ENCODE peak calls at places on chromosomes 6 and 20, in nine cellular contexts. One of them, this sample, is unnamed.

GRCh38 chr6:678515-678914 is 14.4 kb downstream of the EXOC2 start:
- DNase-seq in CD4-positive, CD25-positive, alpha-beta regulatory T cell: no peak
- DNase-seq in NCI-H345: no peak
- DNase-seq in omental fat pad: no peak
- DNase-seq in cardiac muscle cell: no peak
- DNase-seq in effector CD8-positive, alpha-beta T cell: no peak
- DNase-seq in iPS DF 6.9: no peak
- DNase-seq in NCI-H1092: no peak
- DNase-seq in BJ: no peak
- DNase-seq in this sample: no peak

GRCh38 chr6:134416501-134417154 is 98.7 kb upstream of the SGK1 start:
- DNase-seq in CD4-positive, CD25-positive, alpha-beta regulatory T cell: no peak
- DNase-seq in NCI-H345: no peak
- DNase-seq in omental fat pad: no peak
- DNase-seq in cardiac muscle cell: peak
- DNase-seq in effector CD8-positive, alpha-beta T cell: no peak
- DNase-seq in iPS DF 6.9: no peak
- DNase-seq in NCI-H1092: no peak
- DNase-seq in BJ: peak
- DNase-seq in this sample: no peak

GRCh38 chr6:43939281-43940070 is 169.5 kb downstream of the VEGFA start:
- DNase-seq in CD4-positive, CD25-positive, alpha-beta regulatory T cell: no peak
- DNase-seq in NCI-H345: no peak
- DNase-seq in omental fat pad: no peak
- DNase-seq in cardiac muscle cell: no peak
- DNase-seq in effector CD8-positive, alpha-beta T cell: no peak
- DNase-seq in iPS DF 6.9: no peak
- DNase-seq in NCI-H1092: no peak
- DNase-seq in BJ: no peak
- DNase-seq in this sample: no peak

GRCh38 chr20:38125157-38126056 is 39.7 kb downstream of the TGM2 start:
- DNase-seq in CD4-positive, CD25-positive, alpha-beta regulatory T cell: no peak
- DNase-seq in NCI-H345: peak
- DNase-seq in omental fat pad: peak
- DNase-seq in cardiac muscle cell: peak
- DNase-seq in effector CD8-positive, alpha-beta T cell: no peak
- DNase-seq in iPS DF 6.9: no peak
- DNase-seq in NCI-H1092: peak
- DNase-seq in BJ: no peak
- DNase-seq in this sample: peak

GRCh38 chr6:163369628-163370365 is 44.7 kb upstream of the QKI start:
- DNase-seq in CD4-positive, CD25-positive, alpha-beta regulatory T cell: no peak
- DNase-seq in NCI-H345: no peak
- DNase-seq in omental fat pad: no peak
- DNase-seq in cardiac muscle cell: no peak
- DNase-seq in effector CD8-positive, alpha-beta T cell: no peak
- DNase-seq in iPS DF 6.9: no peak
- DNase-seq in NCI-H1092: no peak
- DNase-seq in BJ: no peak
- DNase-seq in this sample: no peak

GRCh38 chr6:110547266-110547964 is 71.0 kb upstream of the SLC22A16 start:
- DNase-seq in CD4-positive, CD25-positive, alpha-beta regulatory T cell: no peak
- DNase-seq in NCI-H345: no peak
- DNase-seq in omental fat pad: no peak
- DNase-seq in cardiac muscle cell: no peak
- DNase-seq in effector CD8-positive, alpha-beta T cell: no peak
- DNase-seq in iPS DF 6.9: no peak
- DNase-seq in NCI-H1092: no peak
- DNase-seq in BJ: no peak
- DNase-seq in this sample: no peak

GRCh38 chr20:24378651-24379050 is 90.8 kb upstream of the SYNDIG1 start:
- DNase-seq in CD4-positive, CD25-positive, alpha-beta regulatory T cell: no peak
- DNase-seq in NCI-H345: no peak
- DNase-seq in omental fat pad: no peak
- DNase-seq in cardiac muscle cell: no peak
- DNase-seq in effector CD8-positive, alpha-beta T cell: no peak
- DNase-seq in iPS DF 6.9: no peak
- DNase-seq in NCI-H1092: no peak
- DNase-seq in BJ: no peak
- DNase-seq in this sample: no peak

GRCh38 chr6:111087106-111087835 is at the start of gene SLC16A10:
- DNase-seq in CD4-positive, CD25-positive, alpha-beta regulatory T cell: peak
- DNase-seq in NCI-H345: peak
- DNase-seq in omental fat pad: peak
- DNase-seq in cardiac muscle cell: peak
- DNase-seq in effector CD8-positive, alpha-beta T cell: peak
- DNase-seq in iPS DF 6.9: no peak
- DNase-seq in NCI-H1092: peak
- DNase-seq in BJ: no peak
- DNase-seq in this sample: peak

GRCh38 chr6:157198425-157199279 is 124.7 kb downstream of the TMEM242 start:
- DNase-seq in CD4-positive, CD25-positive, alpha-beta regulatory T cell: no peak
- DNase-seq in NCI-H345: peak
- DNase-seq in omental fat pad: no peak
- DNase-seq in cardiac muscle cell: peak
- DNase-seq in effector CD8-positive, alpha-beta T cell: no peak
- DNase-seq in iPS DF 6.9: no peak
- DNase-seq in NCI-H1092: peak
- DNase-seq in BJ: no peak
- DNase-seq in this sample: peak

GRCh38 chr6:22383016-22383415 is 86.2 kb upstream of the PRL start:
- DNase-seq in CD4-positive, CD25-positive, alpha-beta regulatory T cell: no peak
- DNase-seq in NCI-H345: no peak
- DNase-seq in omental fat pad: no peak
- DNase-seq in cardiac muscle cell: no peak
- DNase-seq in effector CD8-positive, alpha-beta T cell: no peak
- DNase-seq in iPS DF 6.9: no peak
- DNase-seq in NCI-H1092: no peak
- DNase-seq in BJ: no peak
- DNase-seq in this sample: no peak

GRCh38 chr6:3311798-3312197 is 53.1 kb downstream of the PSMG4 start:
- DNase-seq in CD4-positive, CD25-positive, alpha-beta regulatory T cell: no peak
- DNase-seq in NCI-H345: no peak
- DNase-seq in omental fat pad: no peak
- DNase-seq in cardiac muscle cell: no peak
- DNase-seq in effector CD8-positive, alpha-beta T cell: no peak
- DNase-seq in iPS DF 6.9: no peak
- DNase-seq in NCI-H1092: no peak
- DNase-seq in BJ: no peak
- DNase-seq in this sample: no peak

GRCh38 chr6:108360919-108361311 is 66.1 kb downstream of the AFG1L start:
- DNase-seq in CD4-positive, CD25-positive, alpha-beta regulatory T cell: no peak
- DNase-seq in NCI-H345: no peak
- DNase-seq in omental fat pad: no peak
- DNase-seq in cardiac muscle cell: no peak
- DNase-seq in effector CD8-positive, alpha-beta T cell: no peak
- DNase-seq in iPS DF 6.9: no peak
- DNase-seq in NCI-H1092: no peak
- DNase-seq in BJ: no peak
- DNase-seq in this sample: no peak

GRCh38 chr6:83847179-83847578 is 6.0 kb upstream of the RIPPLY2 start:
- DNase-seq in CD4-positive, CD25-positive, alpha-beta regulatory T cell: no peak
- DNase-seq in NCI-H345: no peak
- DNase-seq in omental fat pad: no peak
- DNase-seq in cardiac muscle cell: no peak
- DNase-seq in effector CD8-positive, alpha-beta T cell: no peak
- DNase-seq in iPS DF 6.9: no peak
- DNase-seq in NCI-H1092: no peak
- DNase-seq in BJ: no peak
- DNase-seq in this sample: no peak

GRCh38 chr6:139926711-139927110 is 552.3 kb upstream of the CITED2 start:
- DNase-seq in CD4-positive, CD25-positive, alpha-beta regulatory T cell: no peak
- DNase-seq in NCI-H345: no peak
- DNase-seq in omental fat pad: no peak
- DNase-seq in cardiac muscle cell: no peak
- DNase-seq in effector CD8-positive, alpha-beta T cell: no peak
- DNase-seq in iPS DF 6.9: no peak
- DNase-seq in NCI-H1092: no peak
- DNase-seq in BJ: no peak
- DNase-seq in this sample: no peak

GRCh38 chr6:87102296-87102695 is 7.4 kb upstream of the CGA start:
- DNase-seq in CD4-positive, CD25-positive, alpha-beta regulatory T cell: no peak
- DNase-seq in NCI-H345: no peak
- DNase-seq in omental fat pad: no peak
- DNase-seq in cardiac muscle cell: no peak
- DNase-seq in effector CD8-positive, alpha-beta T cell: no peak
- DNase-seq in iPS DF 6.9: no peak
- DNase-seq in NCI-H1092: no peak
- DNase-seq in BJ: no peak
- DNase-seq in this sample: no peak

GRCh38 chr6:89311853-89312531 is 3.1 kb downstream of the GABRR2 start:
- DNase-seq in CD4-positive, CD25-positive, alpha-beta regulatory T cell: no peak
- DNase-seq in NCI-H345: peak
- DNase-seq in omental fat pad: peak
- DNase-seq in cardiac muscle cell: peak
- DNase-seq in effector CD8-positive, alpha-beta T cell: no peak
- DNase-seq in iPS DF 6.9: peak
- DNase-seq in NCI-H1092: no peak
- DNase-seq in BJ: no peak
- DNase-seq in this sample: peak

GRCh38 chr6:5851261-5851757 is 155.4 kb downstream of the NRN1 start:
- DNase-seq in CD4-positive, CD25-positive, alpha-beta regulatory T cell: peak
- DNase-seq in NCI-H345: peak
- DNase-seq in omental fat pad: no peak
- DNase-seq in cardiac muscle cell: peak
- DNase-seq in effector CD8-positive, alpha-beta T cell: peak
- DNase-seq in iPS DF 6.9: peak
- DNase-seq in NCI-H1092: peak
- DNase-seq in BJ: no peak
- DNase-seq in this sample: no peak

GRCh38 chr6:139364302-139364981 is 10.0 kb downstream of the CITED2 start:
- DNase-seq in CD4-positive, CD25-positive, alpha-beta regulatory T cell: no peak
- DNase-seq in NCI-H345: peak
- DNase-seq in omental fat pad: no peak
- DNase-seq in cardiac muscle cell: peak
- DNase-seq in effector CD8-positive, alpha-beta T cell: no peak
- DNase-seq in iPS DF 6.9: no peak
- DNase-seq in NCI-H1092: no peak
- DNase-seq in BJ: no peak
- DNase-seq in this sample: peak

GRCh38 chr6:134909701-134910595 is 40.0 kb downstream of the ALDH8A1 start:
- DNase-seq in CD4-positive, CD25-positive, alpha-beta regulatory T cell: no peak
- DNase-seq in NCI-H345: no peak
- DNase-seq in omental fat pad: no peak
- DNase-seq in cardiac muscle cell: peak
- DNase-seq in effector CD8-positive, alpha-beta T cell: no peak
- DNase-seq in iPS DF 6.9: no peak
- DNase-seq in NCI-H1092: no peak
- DNase-seq in BJ: no peak
- DNase-seq in this sample: no peak

GRCh38 chr6:165321150-165321549 is 11.7 kb upstream of the C6orf118 start:
- DNase-seq in CD4-positive, CD25-positive, alpha-beta regulatory T cell: no peak
- DNase-seq in NCI-H345: no peak
- DNase-seq in omental fat pad: no peak
- DNase-seq in cardiac muscle cell: no peak
- DNase-seq in effector CD8-positive, alpha-beta T cell: no peak
- DNase-seq in iPS DF 6.9: no peak
- DNase-seq in NCI-H1092: no peak
- DNase-seq in BJ: no peak
- DNase-seq in this sample: no peak

GRCh38 chr6:166411721-166412151 is 29.0 kb upstream of the MPC1 start:
- DNase-seq in CD4-positive, CD25-positive, alpha-beta regulatory T cell: no peak
- DNase-seq in NCI-H345: no peak
- DNase-seq in omental fat pad: no peak
- DNase-seq in cardiac muscle cell: no peak
- DNase-seq in effector CD8-positive, alpha-beta T cell: no peak
- DNase-seq in iPS DF 6.9: no peak
- DNase-seq in NCI-H1092: no peak
- DNase-seq in BJ: no peak
- DNase-seq in this sample: no peak

GRCh38 chr6:26205625-26206574 is 118.7 kb downstream of the HFE start:
- DNase-seq in CD4-positive, CD25-positive, alpha-beta regulatory T cell: no peak
- DNase-seq in NCI-H345: peak
- DNase-seq in omental fat pad: no peak
- DNase-seq in cardiac muscle cell: peak
- DNase-seq in effector CD8-positive, alpha-beta T cell: no peak
- DNase-seq in iPS DF 6.9: no peak
- DNase-seq in NCI-H1092: no peak
- DNase-seq in BJ: no peak
- DNase-seq in this sample: peak

GRCh38 chr20:18466574-18466893 is 296 bp downstream of the DZANK1 start:
- DNase-seq in CD4-positive, CD25-positive, alpha-beta regulatory T cell: no peak
- DNase-seq in NCI-H345: no peak
- DNase-seq in omental fat pad: peak
- DNase-seq in cardiac muscle cell: no peak
- DNase-seq in effector CD8-positive, alpha-beta T cell: no peak
- DNase-seq in iPS DF 6.9: peak
- DNase-seq in NCI-H1092: peak
- DNase-seq in BJ: peak
- DNase-seq in this sample: no peak

This sample was measured in SJCRH30.